ENCODE peak calls at places on chromosomes 7 and 10, in nine cellular contexts. Z is lower lobe of right lung, O is tibial nerve, N is cardiac muscle cell, D is left ventricle myocardium inferior, S is upper lobe of left lung, P is hepatocyte, C is SK-N-SH, T is HL-60. G is an unnamed sample.
A peak's percentile ranks its signal among the peaks of the same experiment; 100 is the strongest.

GRCh38 chr7:44377134-44377463 is 51.7 kb upstream of the CAMK2B start:
- DNase-seq in D (no peak), C (no peak), T (no peak), P (no peak), O (no peak), N (no peak), S (no peak), Z (no peak), G (no peak)

GRCh38 chr7:130893441-130893894 is 159.5 kb upstream of the KLF14 start:
- DNase-seq in S (no peak), O (peak; percentile 70), N (no peak), C (no peak), Z (no peak), D (no peak), T (no peak), P (no peak), G (no peak)

GRCh38 chr10:13485623-13486022 is 43.2 kb downstream of the BEND7 start:
- DNase-seq in C (peak; percentile 37), O (no peak), D (no peak), N (peak; percentile 5), S (no peak), Z (no peak), P (no peak), T (no peak), G (no peak)

GRCh38 chr10:127227663-127228062 is 31.3 kb upstream of the INSYN2A start:
- DNase-seq in N (no peak), D (no peak), C (no peak), O (no peak), Z (no peak), T (no peak), S (no peak), P (no peak), G (no peak)

GRCh38 chr10:29807407-29807806 is 172.6 kb upstream of the SVIL start:
- DNase-seq in S (no peak), N (no peak), T (no peak), O (no peak), P (no peak), D (no peak), C (no peak), Z (no peak), G (no peak)

GRCh38 chr10:43316988-43317387 is 50.1 kb upstream of the RASGEF1A start:
- DNase-seq in P (no peak), T (no peak), S (no peak), Z (no peak), C (no peak), D (no peak), O (no peak), N (no peak), G (no peak)

GRCh38 chr10:50279489-50279888 is 28.2 kb upstream of the ASAH2 start:
- DNase-seq in S (no peak), O (no peak), C (no peak), D (no peak), T (no peak), N (peak; percentile 23), P (peak; percentile 40), Z (no peak), G (no peak)

GRCh38 chr10:69878951-69879350 is 77.2 kb downstream of the COL13A1 start:
- DNase-seq in D (no peak), O (no peak), N (no peak), C (no peak), T (no peak), S (no peak), Z (no peak), P (no peak), G (no peak)

GRCh38 chr7:150432915-150433892 is 17.2 kb upstream of the GIMAP8 start:
- DNase-seq in D (no peak), S (no peak), P (no peak), N (no peak), O (no peak), Z (no peak), T (no peak), C (no peak), G (no peak)

GRCh38 chr10:102408728-102409603 is 9.6 kb downstream of the PSD start:
- DNase-seq in Z (peak; percentile 47), C (peak; percentile 91), D (no peak), O (no peak), P (peak; percentile 84), T (no peak), N (peak; percentile 77), S (no peak), G (no peak)

GRCh38 chr7:128177768-128178550 is 63.1 kb upstream of the LEP start:
- DNase-seq in D (no peak), T (no peak), P (no peak), C (no peak), S (no peak), O (no peak), Z (no peak), N (no peak), G (peak; percentile 13)

GRCh38 chr7:16484453-16485158 is 19.1 kb upstream of the SOSTDC1 start:
- DNase-seq in C (no peak), Z (no peak), N (no peak), S (no peak), T (no peak), O (no peak), D (no peak), P (peak; percentile 41), G (no peak)

GRCh38 chr10:89206402-89207180 is 526 bp downstream of the CH25H start:
- DNase-seq in T (no peak), Z (peak; percentile 49), N (peak; percentile 8), P (no peak), O (peak; percentile 14), C (peak; percentile 57), D (peak; percentile 18), S (peak; percentile 41), G (no peak)

GRCh38 chr7:19106308-19107141 is 10.9 kb downstream of the TWIST1 start:
- DNase-seq in N (peak; percentile 43), P (no peak), D (no peak), Z (no peak), C (peak; percentile 71), O (no peak), T (no peak), S (no peak), G (no peak)

GRCh38 chr7:668139-668871 is 58.2 kb upstream of the DNAAF5 start:
- DNase-seq in O (peak; percentile 38), C (no peak), Z (no peak), P (peak; percentile 60), N (no peak), D (no peak), S (no peak), T (no peak), G (no peak)

GRCh38 chr10:7611909-7612308 is 54.9 kb downstream of the ITIH5 start:
- DNase-seq in Z (no peak), S (no peak), O (no peak), D (no peak), C (no peak), P (no peak), N (no peak), T (no peak), G (no peak)

DNA sequence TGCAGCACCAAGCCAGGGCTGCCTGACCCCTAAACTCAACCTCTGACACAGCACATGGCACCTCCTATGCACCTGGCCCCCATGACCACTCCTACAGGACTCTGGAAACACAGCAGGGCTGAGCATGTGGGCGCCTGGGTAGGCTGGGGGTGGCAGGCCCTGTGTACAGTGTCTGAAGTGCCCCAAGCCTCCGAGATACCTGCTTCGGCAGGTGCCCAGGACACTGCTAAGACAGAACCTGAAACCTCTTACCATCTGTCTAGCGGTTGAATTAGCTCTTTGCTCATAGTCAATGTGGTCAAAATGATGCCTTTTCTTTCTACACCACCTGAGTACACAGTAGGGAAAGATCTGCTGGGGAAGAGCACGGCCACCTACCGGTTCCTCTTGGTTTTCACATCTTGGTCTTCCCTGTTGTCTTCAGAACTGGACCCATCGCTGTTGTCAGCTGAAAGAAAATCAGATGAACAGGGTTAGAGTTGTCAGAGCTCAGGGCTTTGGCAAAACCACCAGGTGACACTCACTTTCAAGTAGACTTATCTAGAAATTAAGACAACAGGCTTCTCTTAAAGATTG is 177.4 kb downstream of the TCERG1L start:
- DNase-seq in N (no peak), T (no peak), P (no peak), D (no peak), O (no peak), Z (no peak), S (no peak), C (no peak), G (no peak)
- TF ChIP-seq CTCF in N (no peak), T (no peak), P (no peak), D (no peak), O (no peak), Z (no peak), S (no peak), C (no peak), G (no peak)

GRCh38 chr7:92667816-92668540 is 77.8 kb upstream of the FAM133B start:
- DNase-seq in Z (no peak), S (no peak), C (no peak), T (no peak), O (no peak), P (no peak), D (no peak), N (no peak), G (no peak)
- H3K27ac ChIP-seq in Z (no peak overlapping the region), S (no peak overlapping the region), C (no peak overlapping the region), T (no peak overlapping the region), O (no peak overlapping the region), P (no peak overlapping the region), D (no peak overlapping the region), N (no peak overlapping the region), G (no peak overlapping the region)

DNA sequence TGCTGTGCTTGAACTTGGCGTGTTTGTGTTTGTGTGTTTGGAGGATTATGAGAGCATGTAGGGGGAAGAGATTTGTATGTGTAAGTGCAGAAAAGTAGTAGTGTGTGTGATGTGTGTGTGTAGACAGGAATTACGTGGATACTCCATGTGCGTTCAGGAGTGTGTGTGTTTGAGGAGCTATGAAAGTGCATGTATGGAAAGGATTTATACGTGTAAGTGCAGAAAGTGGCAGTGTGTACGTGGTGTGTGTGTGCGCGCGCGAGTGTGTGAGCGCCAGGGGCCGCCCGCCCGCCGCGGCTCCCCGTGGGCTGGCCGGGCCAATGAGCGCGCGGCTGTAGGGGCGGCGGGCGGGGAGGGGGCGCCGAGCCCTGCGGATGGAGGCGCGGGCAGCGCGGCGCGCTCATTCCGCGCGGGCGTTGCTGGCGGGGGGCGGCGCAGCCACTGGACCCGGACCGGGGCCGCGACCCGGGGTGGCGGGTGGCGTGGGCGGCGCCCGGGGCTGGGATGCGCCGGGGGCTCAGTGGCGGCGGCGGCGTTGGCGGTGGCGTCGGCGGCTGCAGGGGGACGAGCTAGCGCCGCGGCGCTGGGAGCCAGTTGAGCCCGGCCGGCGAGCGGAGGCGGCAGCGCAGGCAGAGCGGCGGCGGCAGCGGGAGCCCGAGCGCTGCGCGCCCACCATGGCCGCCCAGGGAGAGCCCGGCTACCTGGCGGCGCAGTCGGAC is at the start of gene BICC1:
- DNase-seq in N (peak; percentile 83), D (peak; percentile 42), P (peak; percentile 76), S (peak; percentile 20), C (peak; percentile 93), O (peak; percentile 40), Z (no peak), T (no peak), G (peak; percentile 71)
- H3K4me3 ChIP-seq in N (peak within 1 kb of the TSS; percentile 94), D (peak within 1 kb of the TSS; percentile 72), P (peak within 1 kb of the TSS; percentile 83), S (peak within 1 kb of the TSS; percentile 54), C (peak within 1 kb of the TSS; percentile 75), O (peak within 1 kb of the TSS; percentile 80), Z (peak within 1 kb of the TSS; percentile 64), T (peak within 1 kb of the TSS; percentile 52), G (peak within 1 kb of the TSS; percentile 88)

DNA sequence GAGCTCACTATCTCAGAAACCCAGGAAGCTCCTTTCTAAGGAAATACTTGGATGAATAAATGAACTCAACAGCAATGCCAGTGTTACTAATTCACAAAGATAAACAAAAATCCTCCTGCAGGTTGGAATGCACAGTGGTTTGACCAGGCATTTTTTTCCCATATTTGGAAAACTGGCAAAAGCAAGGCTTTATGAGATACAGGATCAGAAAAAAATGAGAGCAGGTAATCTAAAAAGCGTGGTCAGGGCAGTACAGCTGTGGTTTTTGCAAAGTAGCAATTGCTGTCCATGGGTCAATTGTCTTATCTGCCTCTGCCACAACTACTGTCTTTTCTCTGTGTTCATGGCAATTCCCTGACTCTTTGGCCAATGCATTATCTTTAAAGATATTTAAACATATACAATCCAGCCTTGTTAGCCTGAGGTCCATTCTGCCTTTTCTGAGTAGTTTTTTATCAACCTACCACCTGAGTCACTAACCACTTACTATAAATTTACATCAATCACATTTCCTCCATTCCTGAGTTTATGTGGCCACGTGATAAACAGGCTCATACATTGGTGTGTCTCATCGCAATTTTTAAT is 564.5 kb upstream of the IGFBP3 start:
- DNase-seq in D (no peak), O (no peak), P (no peak), Z (no peak), T (no peak), C (no peak), S (no peak), N (no peak), G (no peak)
- TF ChIP-seq CTCF in D (no peak), O (no peak), P (no peak), Z (no peak), T (no peak), C (peak; percentile 42), S (no peak), N (peak; percentile 31), G (no peak)